ENCODE peak calls at places on chromosomes 16 and 17, in ten cellular contexts. Y, N, O, T, B, G, U, D, J and S are unnamed samples.

GRCh38 chr16:1403733-1404132 is 10.8 kb downstream of the UNKL start:
- DNase-seq in N (no peak), Y (no peak), T (no peak), G (no peak), D (no peak), U (no peak), J (no peak), B (no peak), O (no peak), S (no peak)

GRCh38 chr17:30838187-30838807 is 6.5 kb downstream of the ATAD5 start:
- DNase-seq in Y (no peak), G (no peak), T (no peak), J (no peak), D (no peak), O (no peak), U (no peak), B (no peak), N (no peak), S (no peak)

GRCh38 chr16:4938683-4939030 is 1.7 kb upstream of the PPL start:
- DNase-seq in T (no peak), J (no peak), O (no peak), Y (no peak), G (no peak), N (no peak), U (no peak), B (no peak), D (no peak), S (no peak)

GRCh38 chr17:67293251-67294203 is 48.5 kb upstream of the HELZ start:
- DNase-seq in B (peak), Y (peak), G (peak), N (no peak), D (peak), U (peak), O (peak), J (peak), T (no peak), S (peak)

GRCh38 chr17:80476877-80477646 is 655 bp upstream of the NPTX1 start:
- DNase-seq in T (no peak), U (no peak), O (no peak), J (peak), N (no peak), D (no peak), G (no peak), Y (no peak), B (no peak), S (peak)

GRCh38 chr17:76716834-76717205 is 6.1 kb upstream of the MXRA7 start:
- DNase-seq in T (no peak), D (no peak), B (no peak), G (no peak), J (peak), N (no peak), O (no peak), Y (no peak), U (no peak), S (no peak)

GRCh38 chr17:64739316-64740058 is 77.4 kb upstream of the SMURF2 start:
- DNase-seq in J (no peak), N (no peak), O (no peak), T (no peak), D (no peak), B (no peak), U (no peak), Y (no peak), G (no peak), S (no peak)

GRCh38 chr17:73118876-73119485 is 26.5 kb upstream of the SLC39A11 start:
- DNase-seq in D (no peak), B (no peak), U (no peak), T (no peak), J (no peak), O (no peak), N (no peak), G (no peak), Y (no peak), S (no peak)

GRCh38 chr16:12646490-12647274 is 157.0 kb downstream of the CPPED1 start:
- DNase-seq in G (peak), N (peak), J (no peak), O (no peak), Y (peak), B (no peak), T (peak), D (no peak), U (peak), S (peak)

GRCh38 chr17:29154516-29155234 is 25.5 kb downstream of the MYO18A start:
- DNase-seq in D (no peak), G (peak), U (peak), B (no peak), Y (no peak), J (no peak), T (peak), O (no peak), N (no peak), S (no peak)

GRCh38 chr16:48102083-48103008 is 53.4 kb downstream of the ABCC12 start:
- DNase-seq in B (no peak), G (no peak), J (no peak), Y (no peak), D (no peak), U (no peak), O (no peak), T (no peak), N (no peak), S (no peak)

GRCh38 chr17:58248955-58249269 is 10.5 kb downstream of the LPO start:
- DNase-seq in O (no peak), D (no peak), B (no peak), U (no peak), N (no peak), T (no peak), G (no peak), J (no peak), Y (no peak), S (no peak)

GRCh38 chr17:32310927-32311568 is 30.9 kb downstream of the C17orf75 start:
- DNase-seq in D (no peak), Y (no peak), B (no peak), O (peak), T (no peak), U (no peak), N (no peak), G (peak), J (no peak), S (no peak)

GRCh38 chr16:56436258-56436657 is 10.9 kb upstream of the AMFR start:
- DNase-seq in B (no peak), Y (no peak), J (no peak), O (no peak), N (no peak), D (no peak), T (no peak), G (no peak), U (no peak), S (no peak)

GRCh38 chr16:79434771-79435170 is 165.8 kb downstream of the MAF start:
- DNase-seq in D (no peak), B (no peak), N (no peak), G (no peak), T (no peak), O (no peak), Y (no peak), J (no peak), U (no peak), S (no peak)

GRCh38 chr17:7930841-7931631 is 710 bp downstream of the TRAPPC1 start:
- DNase-seq in T (no peak), U (no peak), Y (no peak), J (no peak), O (no peak), N (no peak), B (no peak), D (no peak), G (no peak), S (no peak)

GRCh38 chr16:89437251-89437987 is 52.9 kb downstream of the ANKRD11 start:
- DNase-seq in B (no peak), G (no peak), N (no peak), O (no peak), D (no peak), Y (no peak), U (peak), J (no peak), T (no peak), S (no peak)

GRCh38 chr16:73231969-73232554 is 184.1 kb upstream of the ZFHX3 start:
- DNase-seq in G (peak), B (no peak), N (no peak), U (no peak), D (no peak), J (no peak), Y (no peak), T (peak), O (no peak), S (no peak)

GRCh38 chr17:55576237-55576998 is 65.2 kb upstream of the SMIM36 start:
- DNase-seq in N (peak), D (peak), T (no peak), Y (no peak), O (no peak), B (no peak), J (peak), U (peak), G (no peak), S (no peak)

GRCh38 chr17:73914536-73915274 is 270.5 kb upstream of the SDK2 start:
- DNase-seq in J (no peak), U (no peak), O (no peak), B (no peak), G (no peak), T (no peak), Y (no peak), D (no peak), N (no peak), S (no peak)

GRCh38 chr17:65013613-65014391 is 42.7 kb downstream of the GNA13 start:
- DNase-seq in N (peak), U (no peak), O (no peak), G (no peak), T (no peak), B (peak), D (no peak), J (peak), Y (no peak), S (no peak)

GRCh38 chr16:9610727-9611126 is 519.3 kb downstream of the HAPSTR1 start:
- DNase-seq in O (no peak), B (no peak), Y (no peak), J (no peak), D (no peak), U (peak), T (no peak), N (no peak), G (no peak), S (no peak)

GRCh38 chr17:80727409-80727755 is 182.7 kb downstream of the RPTOR start:
- DNase-seq in Y (no peak), T (no peak), G (no peak), J (no peak), B (no peak), D (no peak), O (no peak), N (no peak), U (no peak), S (no peak)

GRCh38 chr16:55955439-55955838 is 80.3 kb upstream of the CES5A start:
- DNase-seq in J (no peak), Y (no peak), N (no peak), T (no peak), G (no peak), O (no peak), B (no peak), U (no peak), D (no peak), S (no peak)